ENCODE peak calls at places on chromosomes 16 and 17, in ten cellular contexts. A, X, E, M, N, B, J, Z, P and T are unnamed samples. For H3K4me1, the result is how much of the 10 kb centered on the place peaks cover.

GRCh38 chr17:68343976-68344375 is 52.7 kb downstream of the ARSG start:
- DNase-seq in A (no peak), N (no peak), M (peak), Z (no peak), X (no peak), E (no peak), P (no peak), B (no peak), J (no peak), T (no peak)

GRCh38 chr17:79461041-79461440 is 149.8 kb downstream of the RBFOX3 start:
- DNase-seq in Z (no peak), A (no peak), M (no peak), X (peak), N (no peak), B (no peak), P (peak), J (no peak), E (no peak), T (no peak)

GRCh38 chr17:954431-955164 is 25.0 kb downstream of the NXN start:
- DNase-seq in B (peak), P (peak), A (no peak), J (no peak), M (no peak), N (no peak), X (no peak), Z (no peak), E (peak), T (no peak)

GRCh38 chr16:34054137-34054536 is 594.7 kb downstream of the TP53TG3F start:
- DNase-seq in M (no peak), B (no peak), P (no peak), Z (no peak), J (no peak), E (no peak), A (no peak), N (no peak), X (no peak), T (no peak)

GRCh38 chr17:958712-959451 is 20.7 kb downstream of the NXN start:
- DNase-seq in P (no peak), N (no peak), Z (no peak), J (no peak), A (no peak), E (no peak), M (no peak), X (no peak), B (no peak), T (no peak)

GRCh38 chr17:82332669-82333278 is 792 bp downstream of the SECTM1 start:
- DNase-seq in M (no peak), X (peak), J (peak), A (peak), B (no peak), P (peak), E (peak), Z (no peak), N (peak), T (peak)

GRCh38 chr17:19254651-19255050 is 17.5 kb downstream of the EPN2 start:
- DNase-seq in B (no peak), M (no peak), J (no peak), Z (peak), A (no peak), X (no peak), E (no peak), P (no peak), N (no peak), T (no peak)

GRCh38 chr17:77178586-77178985 is 37.8 kb downstream of the SEC14L1 start:
- DNase-seq in Z (no peak), N (no peak), B (no peak), P (no peak), A (no peak), X (no peak), E (no peak), J (no peak), M (no peak), T (no peak)

GRCh38 chr17:48198950-48199541 is 91.5 kb downstream of the SNX11 start:
- DNase-seq in J (no peak), X (no peak), B (no peak), A (no peak), E (no peak), Z (no peak), P (no peak), M (no peak), N (no peak), T (no peak)

GRCh38 chr17:75795820-75796607 is 11.4 kb downstream of the UNK start:
- DNase-seq in A (no peak), N (no peak), J (no peak), P (no peak), Z (no peak), X (no peak), M (no peak), E (no peak), B (no peak), T (no peak)

GRCh38 chr16:54987081-54987480 is 56.4 kb downstream of the IRX5 start:
- DNase-seq in E (no peak), N (no peak), B (no peak), A (no peak), P (no peak), M (no peak), J (no peak), X (no peak), Z (no peak), T (no peak)

GRCh38 chr17:80175411-80175810 is 5.6 kb downstream of the CARD14 start:
- DNase-seq in M (no peak), J (no peak), A (no peak), N (no peak), E (peak), P (no peak), B (no peak), X (peak), Z (peak), T (no peak)

GRCh38 chr17:69761767-69762321 is 313.2 kb upstream of the KCNJ16 start:
- DNase-seq in B (no peak), A (no peak), X (peak), J (no peak), N (no peak), M (no peak), Z (peak), E (peak), P (peak), T (no peak)

GRCh38 chr17:32757963-32758362 is 119.0 kb downstream of the MYO1D start:
- DNase-seq in Z (no peak), B (no peak), M (no peak), N (no peak), P (no peak), A (no peak), J (no peak), X (peak), E (no peak), T (no peak)

GRCh38 chr16:84166796-84167695 is 19.8 kb downstream of the TAF1C start:
- DNase-seq in J (no peak), N (no peak), B (no peak), A (no peak), X (no peak), M (no peak), Z (no peak), P (no peak), E (no peak), T (no peak)

GRCh38 chr17:32514587-32514986 is 27.8 kb downstream of the CDK5R1 start:
- DNase-seq in N (no peak), E (no peak), P (no peak), M (no peak), A (no peak), B (no peak), Z (no peak), X (no peak), J (no peak), T (no peak)

GRCh38 chr17:10197721-10198508 is 491 bp downstream of the GAS7 start:
- DNase-seq in X (peak), A (no peak), J (peak), N (no peak), B (no peak), E (no peak), P (no peak), Z (peak), M (no peak), T (no peak)

GRCh38 chr16:51150894-51151320 is at the start of gene SALL1:
- DNase-seq in P (no peak), B (no peak), A (no peak), E (peak), N (no peak), Z (no peak), X (peak), M (no peak), J (no peak), T (no peak)

GRCh38 chr16:30079480-30079879 is 3.7 kb downstream of the PPP4C start:
- DNase-seq in A (no peak), J (no peak), P (no peak), B (no peak), N (no peak), X (no peak), Z (no peak), E (no peak), M (no peak), T (no peak)

GRCh38 chr17:74432484-74433391 is 850 bp downstream of the GPRC5C start:
- DNase-seq in A (no peak), Z (peak), N (no peak), J (no peak), P (no peak), B (no peak), E (no peak), X (no peak), M (no peak), T (no peak)

GRCh38 chr17:46943511-46944393 is 20.8 kb downstream of the GOSR2 start:
- DNase-seq in E (peak), J (no peak), A (no peak), B (no peak), M (peak), P (peak), N (no peak), Z (peak), X (peak), T (no peak)

GRCh38 chr16:78094166-78094565 is 5.3 kb upstream of the WWOX start:
- DNase-seq in N (no peak), E (no peak), B (no peak), X (no peak), A (no peak), M (no peak), Z (no peak), P (no peak), J (no peak), T (no peak)

GRCh38 chr17:75830168-75831031 is 13.8 kb downstream of the UNC13D start:
- DNase-seq in X (peak), J (no peak), N (no peak), E (no peak), M (no peak), P (no peak), B (no peak), A (peak), Z (peak), T (no peak)

GRCh38 chr17:6546069-6546718 is 10.2 kb downstream of the PITPNM3 start:
- DNase-seq in X (peak), P (peak), E (peak), M (no peak), N (no peak), B (peak), A (no peak), Z (no peak), J (no peak), T (peak)

GRCh38 chr16:88478115-88478514 is 25.0 kb downstream of the ZFPM1 start:
- DNase-seq in E (no peak), P (no peak), Z (no peak), X (no peak), A (peak), N (no peak), J (no peak), B (no peak), M (peak), T (no peak)

GRCh38 chr16:71807905-71808592 is 585 bp downstream of the AP1G1 start:
- DNase-seq in E (peak), M (no peak), P (peak), X (peak), N (no peak), A (no peak), J (peak), Z (peak), B (no peak), T (peak)

GRCh38 chr16:11673091-11674000 is 5.1 kb downstream of the SNN start:
- DNase-seq in Z (no peak), A (no peak), N (no peak), M (no peak), P (no peak), B (peak), J (no peak), X (no peak), E (no peak), T (peak)

DNA sequence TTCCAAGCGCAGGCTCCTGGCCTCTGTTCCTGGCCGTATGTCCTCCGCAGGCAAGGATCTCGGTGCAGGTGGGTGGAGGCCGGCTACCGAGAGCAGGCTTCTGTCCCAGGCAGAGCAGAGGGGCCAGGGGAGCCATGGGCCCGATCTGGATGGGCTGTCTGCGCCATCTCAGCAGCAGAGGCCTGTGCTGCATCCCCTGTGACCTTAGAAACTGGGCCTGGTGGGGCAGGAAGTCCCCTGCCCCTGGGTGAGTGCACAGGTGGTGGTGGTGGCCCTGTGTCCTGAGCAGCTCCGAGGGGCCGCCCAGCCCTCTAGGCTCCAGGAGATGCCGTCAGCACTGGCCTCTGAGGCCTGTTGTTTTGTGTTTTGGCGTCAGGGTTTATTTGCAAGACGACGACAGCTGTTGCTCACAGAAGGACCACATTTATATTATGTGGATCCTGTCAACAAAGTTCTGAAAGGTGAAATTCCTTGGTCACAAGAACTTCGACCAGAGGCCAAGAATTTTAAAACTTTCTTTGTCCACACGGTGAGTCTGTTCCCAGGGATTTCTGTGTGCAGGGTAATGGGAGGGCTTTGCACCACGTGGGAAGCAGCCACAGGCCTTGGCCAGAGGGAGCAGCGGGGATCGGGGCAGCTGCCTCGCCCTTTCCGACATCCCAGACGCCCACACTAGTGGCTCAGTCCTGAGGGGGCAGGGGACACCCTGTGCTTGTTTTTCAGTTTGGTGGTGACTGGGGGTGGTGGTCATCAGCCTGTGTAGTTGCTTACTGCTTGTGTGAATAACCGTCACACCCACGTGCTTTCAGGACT is 59.1 kb downstream of the PDPK1 start:
- DNase-seq in J (no peak), P (no peak), E (no peak), M (no peak), N (no peak), Z (no peak), B (peak), X (no peak), A (no peak), T (no peak)
- H3K4me1 ChIP-seq in J (under half), P (under half), E (under half), M (under half), N (under half), Z (under half), B (under half), X (under half), A (under half), T (under half)

DNA sequence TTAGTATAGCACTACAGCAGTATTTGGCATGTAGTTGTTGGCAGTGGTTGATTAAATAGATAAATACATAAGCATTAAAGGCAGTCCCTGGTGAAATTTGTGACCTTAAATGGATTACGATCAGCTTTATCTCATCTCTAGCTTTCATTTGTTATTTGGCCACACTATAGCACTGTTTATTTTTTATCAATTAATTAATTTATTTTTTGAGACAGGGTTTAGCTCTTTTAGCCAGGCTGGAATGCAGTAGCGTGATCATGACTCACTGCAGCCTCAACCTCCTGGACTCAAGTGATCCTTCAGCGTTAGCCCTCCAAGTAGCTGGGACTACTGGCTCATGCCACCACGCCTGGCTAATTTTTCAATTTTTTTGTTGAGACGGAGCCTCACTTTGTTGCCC is 18.7 kb upstream of the ARHGAP17 start:
- DNase-seq in P (peak), B (no peak), M (no peak), Z (no peak), X (peak), E (peak), J (no peak), A (no peak), N (no peak), T (no peak)
- H3K4me1 ChIP-seq in P (under half), B (under half), M (under half), Z (under half), X (under half), E (under half), J (under half), A (under half), N (under half), T (under half)

DNA sequence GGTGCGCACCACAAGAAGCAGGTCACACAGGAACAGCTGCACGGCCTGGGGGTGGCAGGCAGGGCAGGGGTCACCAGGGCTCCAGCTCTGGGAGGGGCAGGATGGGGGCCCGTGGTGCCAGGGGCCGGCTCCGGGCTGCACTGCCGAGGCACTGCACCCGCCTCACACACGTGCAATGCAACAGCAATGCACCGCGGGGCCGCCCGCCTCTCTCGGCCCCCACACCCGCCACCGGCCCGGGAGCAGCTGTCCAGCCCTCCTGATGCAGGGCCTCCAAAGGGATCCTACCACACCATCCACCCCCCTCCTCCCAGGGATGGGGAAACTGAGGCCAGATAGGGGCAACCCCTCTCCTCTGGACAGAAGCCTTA is 23.1 kb downstream of the SREBF1 start:
- DNase-seq in A (no peak), N (no peak), M (no peak), P (no peak), Z (no peak), E (no peak), J (no peak), B (no peak), X (no peak), T (no peak)
- H3K4me1 ChIP-seq in A (under half), N (under half), M (under half), P (under half), Z (under half), E (under half), J (half or more), B (under half), X (under half), T (under half)

GRCh38 chr17:17122781-17123483 is 80.7 kb downstream of the MPRIP start:
- DNase-seq in A (no peak), J (no peak), Z (no peak), N (no peak), M (no peak), B (peak), E (no peak), P (no peak), X (no peak), T (no peak)
- H3K4me1 ChIP-seq in A (half or more), J (half or more), Z (under half), N (under half), M (half or more), B (half or more), E (under half), P (under half), X (under half), T (under half)

GRCh38 chr17:58331815-58332719 is 3.5 kb upstream of the TSPOAP1 start:
- DNase-seq in E (no peak), P (no peak), J (peak), X (no peak), B (peak), A (peak), N (no peak), M (peak), Z (no peak), T (peak)
- H3K4me1 ChIP-seq in E (under half), P (under half), J (under half), X (under half), B (under half), A (under half), N (under half), M (under half), Z (under half), T (half or more)

GRCh38 chr16:2170587-2171435 is 15.2 kb downstream of the TRAF7 start:
- DNase-seq in N (no peak), X (no peak), M (no peak), Z (no peak), B (no peak), J (no peak), P (no peak), A (no peak), E (no peak), T (no peak)

GRCh38 chr16:2170080-2170479 is 14.5 kb downstream of the TRAF7 start:
- DNase-seq in A (no peak), E (no peak), P (no peak), J (no peak), B (no peak), N (no peak), Z (no peak), X (no peak), M (no peak), T (no peak)

GRCh38 chr16:2173366-2173765 is 17.8 kb downstream of the TRAF7 start:
- DNase-seq in N (no peak), M (no peak), E (no peak), P (no peak), B (no peak), X (no peak), J (no peak), Z (no peak), A (no peak), T (no peak)

GRCh38 chr16:2172688-2173335 is 17.2 kb downstream of the TRAF7 start:
- DNase-seq in A (no peak), E (no peak), P (no peak), Z (no peak), M (no peak), N (no peak), X (no peak), B (no peak), J (no peak), T (no peak)

GRCh38 chr16:2171601-2172178 is 16.1 kb downstream of the TRAF7 start:
- DNase-seq in Z (no peak), J (no peak), N (no peak), X (no peak), P (no peak), E (no peak), A (no peak), M (no peak), B (no peak), T (no peak)
- H3K4me1 ChIP-seq in Z (under half), J (under half), N (under half), X (under half), P (under half), E (under half), A (under half), M (under half), B (under half), T (under half)

GRCh38 chr16:80828495-80828894 is 24.1 kb upstream of the CDYL2 start:
- DNase-seq in J (no peak), B (no peak), X (no peak), A (no peak), E (no peak), N (no peak), P (no peak), M (no peak), Z (no peak), T (no peak)
- H3K4me1 ChIP-seq in J (under half), B (under half), X (under half), A (under half), E (under half), N (under half), P (under half), M (under half), Z (under half), T (under half)

GRCh38 chr17:42585353-42585752 is 7.8 kb upstream of the PSMC3IP start:
- DNase-seq in E (peak), Z (no peak), X (no peak), M (no peak), J (no peak), B (no peak), N (no peak), A (no peak), P (no peak), T (no peak)
- H3K4me1 ChIP-seq in E (under half), Z (under half), X (under half), M (under half), J (under half), B (under half), N (under half), A (under half), P (under half), T (under half)